ENCODE peak calls at places on chromosomes 4 and X, in ten cellular contexts. K, N, H, P, O, G, C, X, W and M are unnamed samples.

GRCh38 chrX:149871940-149872339 is 9.0 kb upstream of the MAGEA8 start:
- DNase-seq in K (no peak), N (no peak), H (peak), P (peak), O (no peak), G (no peak), C (no peak), X (no peak), W (no peak), M (no peak)

GRCh38 chr4:153970169-153970568 is 181.3 kb upstream of the SFRP2 start:
- DNase-seq in K (no peak), N (no peak), H (no peak), P (no peak), O (no peak), G (no peak), C (no peak), X (no peak), W (no peak), M (no peak)

GRCh38 chr4:39642885-39643550 is 4.4 kb upstream of the SMIM14 start:
- DNase-seq in K (no peak), N (no peak), H (no peak), P (no peak), O (no peak), G (no peak), C (no peak), X (peak), W (no peak), M (no peak)

GRCh38 chrX:54248309-54248708 is 65.3 kb upstream of the FAM120C start:
- DNase-seq in K (no peak), N (no peak), H (peak), P (no peak), O (no peak), G (peak), C (no peak), X (peak), W (no peak), M (peak)

GRCh38 chr4:110635155-110635479 is 12.2 kb upstream of the PITX2 start:
- DNase-seq in K (no peak), N (no peak), H (no peak), P (no peak), O (no peak), G (no peak), C (no peak), X (no peak), W (no peak), M (no peak)

GRCh38 chr4:176435891-176436499 is 116.2 kb downstream of the SPCS3 start:
- DNase-seq in K (no peak), N (no peak), H (no peak), P (no peak), O (no peak), G (peak), C (no peak), X (peak), W (no peak), M (no peak)

GRCh38 chr4:174404677-174405076 is 117.6 kb downstream of the HPGD start:
- DNase-seq in K (no peak), N (no peak), H (no peak), P (no peak), O (no peak), G (no peak), C (no peak), X (no peak), W (no peak), M (no peak)

GRCh38 chr4:146654648-146654975 is 15.9 kb downstream of the POU4F2 start:
- DNase-seq in K (no peak), N (no peak), H (no peak), P (no peak), O (no peak), G (peak), C (no peak), X (no peak), W (no peak), M (no peak)

GRCh38 chr4:107791902-107792301 is 32.8 kb upstream of the SGMS2 start:
- DNase-seq in K (no peak), N (no peak), H (no peak), P (no peak), O (no peak), G (no peak), C (no peak), X (no peak), W (no peak), M (no peak)

GRCh38 chr4:68927165-68927564 is 24.4 kb downstream of the UGT2A3 start:
- DNase-seq in K (no peak), N (no peak), H (no peak), P (no peak), O (no peak), G (no peak), C (no peak), X (no peak), W (no peak), M (no peak)

GRCh38 chrX:39152106-39152649 is 350.9 kb downstream of the MID1IP1 start:
- DNase-seq in K (peak), N (peak), H (peak), P (no peak), O (no peak), G (no peak), C (no peak), X (no peak), W (no peak), M (no peak)

GRCh38 chr4:47606482-47606881 is 121.4 kb downstream of the ATP10D start:
- DNase-seq in K (no peak), N (no peak), H (no peak), P (no peak), O (no peak), G (no peak), C (no peak), X (no peak), W (no peak), M (no peak)

GRCh38 chr4:47617607-47618006 is 132.5 kb downstream of the ATP10D start:
- DNase-seq in K (no peak), N (no peak), H (no peak), P (no peak), O (no peak), G (no peak), C (no peak), X (no peak), W (no peak), M (no peak)

GRCh38 chr4:47615385-47615784 is 130.3 kb downstream of the ATP10D start:
- DNase-seq in K (no peak), N (no peak), H (no peak), P (peak), O (no peak), G (peak), C (no peak), X (peak), W (no peak), M (no peak)

DNA sequence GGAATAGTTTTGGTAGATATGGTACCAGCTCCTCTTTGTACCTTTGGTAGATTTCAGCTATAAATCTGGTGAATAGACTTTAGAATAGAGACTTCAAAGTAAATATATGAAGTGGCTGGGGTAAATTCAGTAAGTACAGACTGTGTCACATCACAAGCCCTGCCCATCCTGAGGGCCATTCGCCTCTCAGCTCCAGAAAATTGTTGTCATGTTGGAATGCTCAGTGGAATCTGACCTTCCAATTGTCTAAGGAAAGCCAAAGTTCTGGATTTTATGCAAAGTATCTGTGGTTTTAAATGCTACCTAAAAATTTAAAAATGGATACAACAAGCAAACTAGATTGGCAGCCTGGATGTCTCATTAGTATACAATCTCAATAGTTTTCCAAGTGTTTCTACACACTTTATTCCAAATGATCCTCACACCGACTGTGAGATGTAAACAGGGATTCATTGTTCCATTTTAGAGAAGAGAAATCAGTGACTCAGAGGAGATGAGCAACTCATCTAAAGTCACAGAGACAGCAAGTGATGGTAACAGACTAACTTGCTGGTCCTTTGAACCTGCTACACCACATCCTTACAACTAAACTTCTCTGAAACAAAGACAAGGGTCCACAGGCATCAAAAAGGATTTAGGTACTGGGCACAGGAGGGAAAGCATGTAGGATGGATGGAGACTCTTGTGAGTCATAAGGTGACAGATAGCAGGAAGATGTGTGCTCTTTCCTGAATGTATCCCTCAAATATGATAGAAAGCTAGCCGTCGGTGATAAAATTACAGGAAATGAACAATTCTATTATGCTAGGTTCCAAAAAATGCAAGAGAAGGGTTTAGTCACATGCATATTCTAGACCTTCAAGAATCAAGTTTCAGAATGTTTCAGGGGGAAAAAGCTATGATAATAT is 127.3 kb downstream of the ATP10D start:
- DNase-seq in K (no peak), N (no peak), H (no peak), P (peak), O (no peak), G (no peak), C (no peak), X (peak), W (no peak), M (no peak)
- H3K4me3 ChIP-seq in K (no peak), N (no peak), H (no peak), P (no peak), O (no peak), G (no peak), C (no peak), X (no peak), W (no peak), M (no peak)

GRCh38 chr4:184099541-184099966 is 118.1 kb downstream of the ENPP6 start:
- DNase-seq in K (no peak), N (no peak), H (no peak), P (no peak), O (no peak), G (peak), C (no peak), X (peak), W (no peak), M (no peak)

GRCh38 chr4:184102488-184102887 is 115.2 kb downstream of the ENPP6 start:
- DNase-seq in K (no peak), N (no peak), H (no peak), P (no peak), O (no peak), G (no peak), C (no peak), X (no peak), W (no peak), M (no peak)

GRCh38 chr4:184101711-184102110 is 116.0 kb downstream of the ENPP6 start:
- DNase-seq in K (no peak), N (no peak), H (no peak), P (no peak), O (no peak), G (no peak), C (no peak), X (no peak), W (no peak), M (no peak)

GRCh38 chr4:184099033-184099432 is 118.6 kb downstream of the ENPP6 start:
- DNase-seq in K (no peak), N (no peak), H (no peak), P (no peak), O (no peak), G (no peak), C (no peak), X (no peak), W (no peak), M (no peak)

GRCh38 chr4:184100297-184100885 is 117.3 kb downstream of the ENPP6 start:
- DNase-seq in K (peak), N (peak), H (peak), P (peak), O (no peak), G (peak), C (no peak), X (peak), W (peak), M (no peak)
- TF ChIP-seq CTCF in K (peak), N (peak), H (peak), P (no peak), O (peak), G (peak), C (no peak), X (peak), W (peak), M (peak)

GRCh38 chr4:76210502-76210901 is 3.1 kb downstream of the SCARB2 start:
- DNase-seq in K (no peak), N (no peak), H (no peak), P (no peak), O (no peak), G (no peak), C (no peak), X (no peak), W (no peak), M (no peak)

GRCh38 chr4:76212851-76213414 is 691 bp downstream of the SCARB2 start:
- DNase-seq in K (no peak), N (no peak), H (peak), P (peak), O (no peak), G (peak), C (no peak), X (peak), W (no peak), M (no peak)

GRCh38 chr4:76213415-76214268 is at the start of gene SCARB2:
- DNase-seq in K (peak), N (peak), H (peak), P (peak), O (peak), G (peak), C (peak), X (peak), W (peak), M (no peak)

GRCh38 chr4:76211769-76212168 is 1.9 kb downstream of the SCARB2 start:
- DNase-seq in K (no peak), N (no peak), H (no peak), P (no peak), O (no peak), G (no peak), C (no peak), X (no peak), W (no peak), M (no peak)

DNA sequence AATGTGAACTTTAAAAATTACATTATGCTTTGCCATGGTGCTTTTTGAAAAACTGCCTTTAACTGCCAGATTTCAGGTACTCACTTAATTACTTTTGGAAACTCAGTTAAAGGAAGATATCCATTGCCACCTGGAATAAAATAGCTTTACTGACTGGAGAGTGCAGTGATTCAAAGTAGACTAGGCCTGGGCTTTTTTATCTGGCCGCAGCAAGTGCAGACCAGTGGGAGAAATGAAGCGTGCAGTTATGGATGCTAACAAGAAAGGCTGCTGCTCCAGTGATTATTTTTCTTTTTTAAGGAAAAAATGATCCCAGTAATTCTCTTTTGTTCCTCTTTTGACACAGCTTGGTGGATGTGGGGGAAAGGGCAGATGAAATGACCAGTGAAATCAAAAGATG is 1.3 kb downstream of the SCARB2 start:
- DNase-seq in K (no peak), N (no peak), H (no peak), P (peak), O (no peak), G (no peak), C (no peak), X (no peak), W (no peak), M (no peak)
- H3K4me3 ChIP-seq in K (peak), N (peak), H (peak), P (peak), O (peak), G (peak), C (no peak), X (peak), W (peak), M (peak)

GRCh38 chrX:10444204-10444603 is 176.2 kb downstream of the MID1 start:
- DNase-seq in K (no peak), N (no peak), H (peak), P (no peak), O (no peak), G (no peak), C (no peak), X (no peak), W (no peak), M (no peak)
- TF ChIP-seq CTCF in K (no peak), N (no peak), H (no peak), P (peak), O (no peak), G (no peak), C (no peak), X (peak), W (no peak), M (peak)

DNA sequence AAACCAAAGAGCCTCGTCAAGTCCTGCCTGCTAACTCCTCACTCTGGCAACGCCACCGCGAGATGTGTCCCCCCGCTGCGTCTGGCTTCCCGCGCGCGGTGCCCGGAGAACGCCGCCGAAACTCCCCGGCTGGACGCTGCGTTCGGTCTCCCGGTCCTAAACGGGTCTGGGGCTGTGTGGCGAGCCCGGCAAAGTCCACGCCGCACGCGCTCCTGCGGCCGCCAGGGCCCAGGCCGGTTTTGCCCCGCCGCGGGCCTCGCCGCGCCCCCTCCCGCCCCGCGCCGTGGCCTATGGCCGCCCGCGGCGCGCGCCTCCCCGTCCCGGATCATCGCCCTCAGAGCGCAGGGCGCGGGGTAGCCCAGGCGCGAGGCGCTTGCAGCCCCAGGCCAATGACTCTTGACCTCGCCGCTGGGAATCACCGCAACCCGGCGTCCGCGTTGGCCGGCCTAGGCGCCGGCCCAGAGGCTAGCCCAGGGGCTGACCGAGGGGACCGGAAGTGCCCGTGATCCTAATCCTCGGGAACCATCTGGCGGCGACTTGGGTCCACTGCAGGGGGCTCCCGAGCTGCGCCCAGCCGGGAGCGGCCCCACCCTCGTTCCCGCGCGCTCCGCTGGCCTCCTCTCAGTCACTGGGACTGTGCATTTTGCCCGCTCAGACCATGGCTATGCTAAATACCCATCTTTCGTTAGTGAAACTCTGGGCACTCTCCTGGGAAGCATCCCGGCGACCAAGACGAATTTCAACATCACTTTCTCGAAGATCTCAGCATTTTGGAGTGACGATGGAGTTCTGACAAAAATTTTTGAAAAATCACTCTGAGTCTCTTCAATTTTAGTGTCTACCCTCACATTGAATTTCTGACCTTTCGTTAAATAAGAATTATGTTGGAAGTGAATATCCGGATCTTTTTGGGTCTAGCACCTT is at the start of gene AADAT:
- DNase-seq in K (peak), N (peak), H (peak), P (peak), O (peak), G (peak), C (no peak), X (peak), W (peak), M (no peak)
- H3K4me3 ChIP-seq in K (peak), N (peak), H (peak), P (peak), O (peak), G (peak), C (peak), X (peak), W (peak), M (peak)

GRCh38 chr4:3519468-3520264 is 12.6 kb downstream of the LRPAP1 start:
- DNase-seq in K (peak), N (peak), H (no peak), P (no peak), O (peak), G (no peak), C (no peak), X (no peak), W (no peak), M (no peak)
- TF ChIP-seq CTCF in K (no peak), N (no peak), H (no peak), P (no peak), O (no peak), G (no peak), C (no peak), X (no peak), W (no peak), M (no peak)

DNA sequence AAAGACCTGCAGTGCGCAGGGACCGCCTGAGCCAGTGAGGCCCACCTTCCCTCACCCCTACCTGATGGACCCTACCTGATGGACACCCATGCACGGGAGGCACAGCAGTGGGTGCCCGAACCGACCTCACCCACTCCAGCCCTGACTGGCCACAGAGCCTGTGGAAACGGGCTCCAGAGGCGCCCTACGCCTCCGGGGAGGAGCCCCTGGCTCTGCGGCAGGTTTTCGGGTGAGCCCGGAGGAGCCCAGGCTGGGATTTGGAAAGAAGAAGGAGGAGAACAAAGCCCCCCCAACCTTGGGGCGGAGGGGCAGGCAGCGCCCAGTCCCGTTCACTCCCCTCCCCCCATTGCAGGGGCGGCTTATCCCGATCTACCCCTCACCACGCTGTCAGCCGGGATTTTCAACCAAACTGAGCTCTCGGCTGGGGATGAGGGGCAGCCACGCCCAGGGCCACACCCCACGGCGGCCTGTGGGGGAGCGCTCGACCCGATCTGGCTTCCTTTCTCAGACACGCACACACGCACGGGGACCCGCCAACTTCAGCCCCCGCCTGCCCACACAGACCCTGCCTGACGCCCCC is 675 bp downstream of the L1CAM start:
- DNase-seq in K (peak), N (no peak), H (no peak), P (no peak), O (no peak), G (no peak), C (no peak), X (no peak), W (no peak), M (no peak)
- H3K4me3 ChIP-seq in K (no peak), N (no peak), H (peak), P (no peak), O (peak), G (no peak), C (no peak), X (no peak), W (no peak), M (peak)

GRCh38 chrX:72487661-72488060 is 85.0 kb downstream of the HDAC8 start:
- DNase-seq in K (no peak), N (no peak), H (no peak), P (no peak), O (no peak), G (no peak), C (no peak), X (no peak), W (no peak), M (no peak)

GRCh38 chrX:72495041-72495440 is 77.6 kb downstream of the HDAC8 start:
- DNase-seq in K (no peak), N (no peak), H (no peak), P (no peak), O (no peak), G (peak), C (no peak), X (no peak), W (no peak), M (no peak)

DNA sequence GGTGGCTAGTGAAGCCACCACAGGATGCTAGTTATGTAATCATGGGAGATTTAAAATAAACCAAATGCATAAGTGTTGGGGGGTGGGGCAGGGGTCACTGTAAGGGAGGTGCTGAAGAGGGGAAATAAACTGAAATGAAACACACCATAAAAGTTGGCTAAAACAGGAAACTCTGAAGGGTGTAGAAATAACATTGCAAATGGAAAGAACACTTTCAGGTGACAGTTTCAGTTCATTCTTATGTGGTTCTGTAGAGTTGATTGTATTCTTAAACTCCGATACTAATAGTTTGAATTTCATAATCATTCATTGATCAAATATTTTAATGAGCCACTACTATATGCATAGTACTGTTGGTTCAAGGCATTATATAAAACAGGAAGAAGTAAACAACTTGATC is 80.1 kb downstream of the HDAC8 start:
- DNase-seq in K (no peak), N (no peak), H (no peak), P (no peak), O (no peak), G (no peak), C (peak), X (no peak), W (no peak), M (no peak)
- TF ChIP-seq CTCF in K (no peak), N (no peak), H (no peak), P (no peak), O (no peak), G (no peak), C (no peak), X (no peak), W (no peak), M (no peak)